ENCODE peak calls at places on chromosomes 16 and 17, in six cellular contexts. D is Karpas-422, Z is PC-9, N is hepatocyte, S is SK-N-SH, K is GM23338. H is an unnamed sample.

GRCh38 chr17:63954402-63955063 is 18.2 kb downstream of the SCN4A start:
- DNase-seq in D (peak), Z (no peak), N (no peak), S (peak), K (no peak), H (peak)

GRCh38 chr17:72465191-72466024 is 344.6 kb downstream of the SOX9 start:
- DNase-seq in D (peak), Z (peak), N (peak), S (no peak), K (no peak), H (no peak)

GRCh38 chr17:82053556-82054263 is 2.0 kb downstream of the GPS1 start:
- DNase-seq in D (no peak), Z (no peak), N (no peak), S (no peak), K (no peak), H (no peak)

GRCh38 chr17:17433260-17433659 is 43.5 kb upstream of the MED9 start:
- DNase-seq in D (no peak), Z (no peak), N (peak), S (no peak), K (peak), H (peak)

GRCh38 chr17:59361386-59361785 is 29.9 kb downstream of the YPEL2 start:
- DNase-seq in D (no peak), Z (no peak), N (no peak), S (no peak), K (no peak), H (no peak)

GRCh38 chr16:11017499-11017898 is 73.1 kb downstream of the CLEC16A start:
- DNase-seq in D (no peak), Z (no peak), N (no peak), S (no peak), K (no peak), H (no peak)

GRCh38 chr16:53991181-53992056 is 287.5 kb downstream of the FTO start:
- DNase-seq in D (no peak), Z (no peak), N (peak), S (no peak), K (peak), H (peak)

GRCh38 chr17:10651927-10652326 is 5.2 kb downstream of the MYH3 start:
- DNase-seq in D (no peak), Z (no peak), N (no peak), S (no peak), K (no peak), H (no peak)

GRCh38 chr16:89502319-89502843 is 5.8 kb upstream of the SPG7 start:
- DNase-seq in D (no peak), Z (peak), N (peak), S (no peak), K (no peak), H (no peak)

GRCh38 chr16:84018710-84019109 is 23.9 kb downstream of the SLC38A8 start:
- DNase-seq in D (no peak), Z (no peak), N (no peak), S (no peak), K (no peak), H (no peak)

GRCh38 chr17:47705536-47706481 is 11.8 kb downstream of the TBKBP1 start:
- DNase-seq in D (no peak), Z (no peak), N (no peak), S (no peak), K (no peak), H (no peak)

GRCh38 chr16:89168381-89169189 is 3.0 kb upstream of the CDH15 start:
- DNase-seq in D (no peak), Z (no peak), N (no peak), S (no peak), K (no peak), H (no peak)

GRCh38 chr16:50260206-50261159 is 5.9 kb upstream of the ADCY7 start:
- DNase-seq in D (no peak), Z (no peak), N (peak), S (no peak), K (no peak), H (no peak)

GRCh38 chr17:62110923-62111484 is 45.9 kb upstream of the MED13 start:
- DNase-seq in D (no peak), Z (no peak), N (peak), S (no peak), K (no peak), H (no peak)

GRCh38 chr16:19735074-19735867 is 17.2 kb downstream of the IQCK start:
- DNase-seq in D (no peak), Z (no peak), N (no peak), S (no peak), K (no peak), H (no peak)

GRCh38 chr17:42251115-42251514 is 25.1 kb downstream of the STAT5B start:
- DNase-seq in D (peak), Z (no peak), N (no peak), S (no peak), K (peak), H (no peak)

GRCh38 chr16:60905806-60906205 is 1130.4 kb downstream of the CDH8 start:
- DNase-seq in D (no peak), Z (no peak), N (no peak), S (no peak), K (no peak), H (no peak)

GRCh38 chr17:66691644-66692500 is 143.0 kb upstream of the CACNG5 start:
- DNase-seq in D (no peak), Z (peak), N (no peak), S (no peak), K (no peak), H (no peak)

GRCh38 chr17:17492562-17492961 is 3.6 kb downstream of the RASD1 start:
- DNase-seq in D (no peak), Z (no peak), N (no peak), S (no peak), K (no peak), H (no peak)

GRCh38 chr16:78249056-78249455 is 149.6 kb downstream of the WWOX start:
- DNase-seq in D (no peak), Z (no peak), N (peak), S (no peak), K (peak), H (no peak)

GRCh38 chr17:82029990-82030469 is 1.4 kb upstream of the RAC3 start:
- DNase-seq in D (no peak), Z (no peak), N (no peak), S (no peak), K (no peak), H (no peak)

GRCh38 chr17:29617125-29617480 is 5.6 kb downstream of the CORO6 start:
- DNase-seq in D (peak), Z (no peak), N (peak), S (peak), K (peak), H (peak)

GRCh38 chr17:44920565-44920940 is 5.3 kb upstream of the GFAP start:
- DNase-seq in D (no peak), Z (no peak), N (no peak), S (no peak), K (no peak), H (no peak)

DNA sequence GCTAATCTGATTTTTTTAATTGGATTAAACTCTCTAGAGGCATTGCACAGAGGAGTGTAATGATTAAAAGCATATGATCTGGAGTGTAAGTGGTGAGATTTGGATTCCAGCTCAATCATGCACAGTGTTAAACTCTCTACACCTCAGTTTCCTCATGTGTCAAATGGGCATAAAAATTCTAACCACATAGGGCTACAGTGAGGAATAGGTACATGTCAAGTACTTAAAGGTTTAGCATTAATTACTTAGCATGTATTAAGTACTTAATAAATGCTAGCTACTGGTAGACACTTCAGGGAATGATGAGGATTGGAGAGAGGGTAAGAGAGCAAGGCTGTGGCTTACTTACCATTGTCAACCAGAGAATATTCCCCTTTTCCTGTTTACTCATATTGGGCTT is 17.1 kb downstream of the ERI2 start:
- DNase-seq in D (no peak), Z (no peak), N (no peak), S (no peak), K (no peak), H (no peak)
- H3K4me3 ChIP-seq in D (no peak), Z (no peak), N (no peak), S (no peak), K (no peak), H (no peak)

GRCh38 chr16:57194512-57194911 is 8.4 kb downstream of the RSPRY1 start:
- DNase-seq in D (no peak), Z (peak), N (peak), S (peak), K (no peak), H (no peak)

GRCh38 chr16:57191056-57191536 is 5.0 kb downstream of the RSPRY1 start:
- DNase-seq in D (no peak), Z (no peak), N (no peak), S (no peak), K (no peak), H (no peak)

GRCh38 chr16:57190136-57190535 is 4.0 kb downstream of the RSPRY1 start:
- DNase-seq in D (no peak), Z (no peak), N (no peak), S (no peak), K (no peak), H (no peak)

GRCh38 chr16:57192720-57193486 is 6.8 kb downstream of the RSPRY1 start:
- DNase-seq in D (no peak), Z (no peak), N (no peak), S (no peak), K (no peak), H (no peak)

DNA sequence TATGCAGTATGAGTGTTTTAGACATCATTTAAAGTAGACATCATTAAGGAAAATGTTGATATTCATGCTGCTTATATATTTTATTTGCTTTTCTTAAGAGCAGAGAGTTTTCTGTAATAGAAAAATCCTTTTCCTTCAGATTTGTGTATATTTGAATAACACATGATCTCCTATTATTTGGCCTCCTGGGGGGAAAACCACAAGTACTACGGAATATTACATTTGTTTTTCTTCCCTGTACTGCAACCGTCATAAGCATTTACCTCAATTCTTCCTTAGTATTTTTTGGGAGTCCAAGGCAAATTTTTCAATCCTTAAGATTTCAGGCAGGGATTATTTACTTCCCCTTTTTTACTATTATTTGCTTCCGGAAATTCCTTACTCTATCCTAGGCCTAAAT is 6.0 kb downstream of the RSPRY1 start:
- DNase-seq in D (no peak), Z (no peak), N (no peak), S (no peak), K (no peak), H (no peak)
- H3K4me2 ChIP-seq in D (peak), Z (no peak), N (no peak), S (peak), K (no peak), H (no peak)

GRCh38 chr16:71933017-71933416 is 37.7 kb downstream of the IST1 start:
- DNase-seq in D (no peak), Z (no peak), N (no peak), S (no peak), K (no peak), H (no peak)

GRCh38 chr16:71931599-71931998 is 36.3 kb downstream of the IST1 start:
- DNase-seq in D (peak), Z (no peak), N (no peak), S (no peak), K (no peak), H (no peak)

GRCh38 chr16:71929048-71929447 is 33.7 kb downstream of the IST1 start:
- DNase-seq in D (no peak), Z (no peak), N (peak), S (no peak), K (no peak), H (no peak)

GRCh38 chr16:71930013-71930563 is 34.8 kb downstream of the IST1 start:
- DNase-seq in D (no peak), Z (no peak), N (no peak), S (no peak), K (no peak), H (no peak)

DNA sequence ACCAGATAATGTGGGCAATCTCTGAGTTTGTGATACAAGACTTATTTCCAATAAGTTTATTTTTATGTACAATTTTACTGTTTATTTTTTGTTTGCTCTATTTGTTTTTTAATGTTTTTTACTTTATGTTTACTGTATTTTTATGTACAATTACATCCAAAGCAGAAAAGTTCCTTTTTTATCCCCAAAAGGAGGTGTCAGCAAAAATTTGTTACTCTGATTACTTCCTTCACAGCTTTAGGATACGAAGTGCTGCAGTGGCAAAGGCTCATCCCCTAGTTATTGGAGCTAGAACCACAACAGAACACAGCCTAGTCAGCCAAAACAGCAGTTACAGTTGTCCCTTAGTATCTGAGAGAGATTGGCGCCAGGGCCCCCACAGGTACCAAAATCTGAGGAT is 35.7 kb downstream of the IST1 start:
- DNase-seq in D (no peak), Z (no peak), N (no peak), S (no peak), K (no peak), H (no peak)
- H3K4me3 ChIP-seq in D (no peak), Z (no peak), N (no peak), S (no peak), K (no peak), H (no peak)

DNA sequence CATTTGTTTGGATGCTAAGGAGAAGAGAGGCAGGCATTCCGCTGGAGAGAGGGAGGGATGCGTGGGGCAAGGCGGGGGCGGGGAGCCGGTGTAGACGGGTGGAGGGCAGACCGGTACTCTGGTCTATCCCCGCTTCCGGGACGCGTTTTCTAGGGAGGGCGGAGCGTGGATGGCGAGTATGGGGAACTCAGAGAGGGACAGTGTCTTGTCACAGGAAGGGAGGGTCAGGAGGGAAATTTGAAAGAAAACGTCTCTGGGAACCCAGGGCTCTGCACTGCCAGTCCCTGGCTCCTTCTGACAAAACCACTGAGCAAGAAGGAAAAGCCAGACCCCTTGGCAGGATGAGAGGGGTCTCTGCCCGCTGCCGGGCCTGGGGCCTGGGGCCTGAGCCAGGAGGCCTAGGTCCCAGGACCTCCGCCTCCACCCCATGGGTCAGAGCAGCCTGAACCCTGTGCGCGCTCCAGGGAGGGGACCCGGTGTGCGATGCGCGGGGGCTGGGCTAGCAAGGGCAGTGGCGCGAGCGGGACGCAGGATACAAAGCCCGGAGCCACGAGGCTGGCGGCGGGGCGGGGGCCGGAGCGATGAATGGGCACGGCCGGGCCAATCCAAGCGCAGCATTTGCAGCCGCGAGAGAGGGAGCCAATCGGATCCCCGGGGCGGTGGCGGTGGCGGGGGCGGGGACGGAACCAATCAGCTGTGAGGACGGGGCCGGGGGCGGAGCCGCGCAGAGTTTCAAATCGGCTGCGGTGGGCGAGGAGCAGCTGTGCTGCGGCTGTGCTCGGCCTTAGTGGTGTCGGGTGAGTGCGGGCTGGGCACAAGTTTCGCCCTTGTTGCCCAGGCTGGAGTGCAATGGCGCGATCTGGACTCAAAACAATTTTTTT is at the start of gene PIMREG:
- DNase-seq in D (no peak), Z (peak), N (peak), S (peak), K (peak), H (peak)
- H3K4me2 ChIP-seq in D (no peak), Z (peak), N (peak), S (peak), K (peak), H (peak)

DNA sequence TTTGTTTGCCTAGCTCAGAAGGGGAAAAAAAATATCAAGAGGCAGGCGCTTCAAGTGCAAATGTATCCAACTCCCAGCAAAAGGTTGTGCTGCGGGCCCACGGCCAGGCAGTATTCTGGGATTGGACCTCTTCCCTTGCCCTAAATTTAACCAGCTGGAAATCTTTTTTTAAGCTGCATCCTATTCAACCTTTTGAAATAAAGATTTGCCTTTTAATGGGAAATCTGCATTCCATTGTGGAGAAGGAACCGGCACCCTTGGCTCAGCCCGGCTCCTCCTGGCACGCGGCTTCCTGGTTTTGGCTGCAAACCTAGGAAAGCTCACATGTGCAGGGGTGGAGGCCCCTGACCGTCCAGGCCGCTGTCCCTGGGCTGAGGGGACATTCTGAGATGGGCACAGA is 38.8 kb upstream of the ENPP7 start:
- DNase-seq in D (no peak), Z (no peak), N (no peak), S (no peak), K (no peak), H (no peak)
- H3K4me3 ChIP-seq in D (no peak), Z (no peak), N (no peak), S (no peak), K (no peak), H (no peak)

GRCh38 chr16:75379911-75380847 is 53.1 kb downstream of the CFDP1 start:
- DNase-seq in D (peak), Z (no peak), N (no peak), S (no peak), K (no peak), H (peak)

GRCh38 chr16:75378616-75379015 is 54.7 kb downstream of the CFDP1 start:
- DNase-seq in D (no peak), Z (no peak), N (no peak), S (no peak), K (no peak), H (no peak)

GRCh38 chr16:75380870-75381269 is 52.4 kb downstream of the CFDP1 start:
- DNase-seq in D (peak), Z (no peak), N (no peak), S (no peak), K (no peak), H (no peak)

GRCh38 chr16:75377971-75378386 is 55.3 kb downstream of the CFDP1 start:
- DNase-seq in D (no peak), Z (peak), N (peak), S (no peak), K (peak), H (no peak)

DNA sequence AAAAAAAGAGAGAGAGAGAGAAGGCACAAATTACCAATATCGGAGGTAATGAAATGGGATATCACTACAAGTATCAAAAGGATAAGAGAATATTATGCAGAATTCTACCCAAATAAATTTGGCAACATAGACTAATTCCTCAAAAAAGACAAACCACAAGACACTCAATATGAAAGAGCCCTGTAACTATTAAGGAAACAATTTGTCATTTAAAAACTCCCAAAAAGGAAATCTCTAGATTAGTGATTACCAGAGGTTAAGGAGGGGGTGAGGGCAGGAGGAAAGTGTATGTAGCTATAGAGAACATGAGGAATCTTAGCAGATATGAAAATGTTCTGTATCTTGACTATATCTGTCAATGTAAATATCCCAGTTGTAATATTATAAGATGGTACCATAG is 54.0 kb downstream of the CFDP1 start:
- DNase-seq in D (no peak), Z (no peak), N (no peak), S (no peak), K (no peak), H (no peak)
- H3K4me2 ChIP-seq in D (peak), Z (no peak), N (no peak), S (no peak), K (no peak), H (peak)

GRCh38 chr17:1180958-1181768 is 1.4 kb upstream of the ABR start:
- DNase-seq in D (peak), Z (no peak), N (no peak), S (no peak), K (peak), H (no peak)

GRCh38 chr17:1177099-1177996 is 2.4 kb downstream of the ABR start:
- DNase-seq in D (no peak), Z (no peak), N (no peak), S (peak), K (no peak), H (no peak)

GRCh38 chr17:1180434-1180742 is 607 bp upstream of the ABR start:
- DNase-seq in D (no peak), Z (no peak), N (no peak), S (no peak), K (peak), H (no peak)

GRCh38 chr17:1179635-1180433 is at the start of gene ABR:
- DNase-seq in D (peak), Z (peak), N (peak), S (peak), K (peak), H (no peak)

GRCh38 chr17:1179112-1179634 is 608 bp downstream of the ABR start:
- DNase-seq in D (peak), Z (no peak), N (peak), S (peak), K (no peak), H (no peak)
- H3K4me3 ChIP-seq in D (peak), Z (peak), N (peak), S (peak), K (peak), H (no peak)

H was measured in DND-41.